ENCODE peak calls at places on chromosome 20, in six cellular contexts. D is right lobe of liver; K is GM10248; Z is right atrium auricular region; Y is HFFc6; N is CD8-positive, alpha-beta T cell. I is an unnamed sample.

GRCh38 chr20:53149184-53149651 is 177.1 kb downstream of the TSHZ2 start:
- DNase-seq in N (no peak), K (no peak), D (no peak), Y (no peak), Z (no peak), I (no peak)

GRCh38 chr20:32447136-32448027 is 89.3 kb downstream of the ASXL1 start:
- DNase-seq in D (no peak), Y (no peak), Z (no peak), N (no peak), K (no peak), I (no peak)

GRCh38 chr20:46704714-46705377 is 4.6 kb upstream of the SLC2A10 start:
- DNase-seq in Z (no peak), N (no peak), K (no peak), Y (no peak), D (no peak), I (no peak)

GRCh38 chr20:760751-761417 is 7.4 kb downstream of the SLC52A3 start:
- DNase-seq in Y (no peak), Z (no peak), N (peak), K (peak), D (no peak), I (peak)

GRCh38 chr20:48231253-48231652 is 446.0 kb upstream of the SULF2 start:
- DNase-seq in K (no peak), D (no peak), Y (no peak), Z (no peak), N (no peak), I (no peak)

GRCh38 chr20:37504404-37505096 is 16.5 kb upstream of the NNAT start:
- DNase-seq in K (no peak), D (no peak), Y (no peak), Z (no peak), N (no peak), I (no peak)

GRCh38 chr20:19903168-19903676 is 113.9 kb upstream of the NAA20 start:
- DNase-seq in Y (no peak), K (peak), N (no peak), Z (peak), D (peak), I (no peak)

GRCh38 chr20:15925376-15925775 is 647.9 kb downstream of the KIF16B start:
- DNase-seq in N (no peak), K (no peak), D (no peak), Z (no peak), Y (no peak), I (no peak)

GRCh38 chr20:46051556-46052323 is 22.7 kb downstream of the SLC12A5 start:
- DNase-seq in N (no peak), Y (no peak), Z (no peak), D (no peak), K (no peak), I (no peak)

GRCh38 chr20:52295556-52295955 is 104.0 kb upstream of the ZFP64 start:
- DNase-seq in K (no peak), D (no peak), Z (no peak), Y (no peak), N (no peak), I (no peak)

GRCh38 chr20:341682-342081 is 5.2 kb upstream of the NRSN2 start:
- DNase-seq in K (no peak), N (no peak), D (no peak), Y (peak), Z (no peak), I (no peak)

GRCh38 chr20:47016068-47016664 is 121.5 kb downstream of the EYA2 start:
- DNase-seq in Z (no peak), N (no peak), K (no peak), D (no peak), Y (no peak), I (peak)

GRCh38 chr20:61422636-61423425 is 170.8 kb downstream of the CDH4 start:
- DNase-seq in Y (no peak), D (no peak), N (no peak), Z (no peak), K (no peak), I (no peak)

GRCh38 chr20:47360207-47360488 is 3.6 kb upstream of the ZMYND8 start:
- DNase-seq in D (peak), N (no peak), Y (no peak), K (no peak), Z (no peak), I (no peak)

GRCh38 chr20:2118783-2119182 is 17.2 kb downstream of the STK35 start:
- DNase-seq in N (no peak), Y (no peak), D (no peak), K (no peak), Z (no peak), I (no peak)

GRCh38 chr20:48754269-48754668 is 73.5 kb downstream of the PREX1 start:
- DNase-seq in N (no peak), D (no peak), K (no peak), Y (no peak), Z (no peak), I (no peak)

GRCh38 chr20:59781236-59781635 is 152.2 kb downstream of the SYCP2 start:
- DNase-seq in K (no peak), D (no peak), Z (peak), N (no peak), Y (no peak), I (no peak)

GRCh38 chr20:23039136-23039875 is 4.2 kb downstream of the SSTR4 start:
- DNase-seq in D (no peak), Y (no peak), N (no peak), Z (no peak), K (no peak), I (no peak)

GRCh38 chr20:22796465-22797077 is 212.2 kb upstream of the FOXA2 start:
- DNase-seq in Z (no peak), K (no peak), N (no peak), D (no peak), Y (no peak), I (no peak)

GRCh38 chr20:7650481-7650880 is 289.8 kb downstream of the HAO1 start:
- DNase-seq in Z (peak), D (no peak), N (no peak), Y (no peak), K (no peak), I (no peak)

GRCh38 chr20:39399463-39399862 is 437.3 kb downstream of the DHX35 start:
- DNase-seq in Z (no peak), N (no peak), D (no peak), Y (no peak), K (no peak), I (no peak)

GRCh38 chr20:61964675-61965605 is 100.7 kb downstream of the TAF4 start:
- DNase-seq in Y (no peak), Z (no peak), N (no peak), D (no peak), K (no peak), I (no peak)

GRCh38 chr20:38021373-38021772 is 11.9 kb downstream of the TTI1 start:
- DNase-seq in D (no peak), Y (no peak), Z (no peak), K (no peak), N (no peak), I (no peak)

GRCh38 chr20:19860742-19861141 is 102.7 kb downstream of the RIN2 start:
- DNase-seq in K (no peak), N (no peak), Z (no peak), D (no peak), Y (no peak), I (no peak)

GRCh38 chr20:2140561-2140960 is 38.9 kb downstream of the STK35 start:
- DNase-seq in Z (peak), K (no peak), D (no peak), Y (peak), N (no peak), I (no peak)

GRCh38 chr20:23776067-23776771 is 25.5 kb upstream of the CST1 start:
- DNase-seq in D (no peak), K (no peak), Z (no peak), Y (no peak), N (no peak), I (no peak)

GRCh38 chr20:59027746-59028320 is 4.3 kb downstream of the ATP5F1E start:
- DNase-seq in K (no peak), Y (peak), D (no peak), N (no peak), Z (no peak), I (no peak)

GRCh38 chr20:62739581-62740285 is 31.1 kb downstream of the NTSR1 start:
- DNase-seq in Y (peak), K (no peak), Z (peak), D (peak), N (peak), I (no peak)

GRCh38 chr20:13222319-13222716 is 1.2 kb downstream of the ISM1 start:
- DNase-seq in K (no peak), N (no peak), D (no peak), Y (no peak), Z (no peak), I (no peak)

GRCh38 chr20:49636447-49636846 is 68.5 kb upstream of the PTGIS start:
- DNase-seq in N (no peak), Y (no peak), D (peak), Z (no peak), K (no peak), I (no peak)

GRCh38 chr20:48574383-48574782 is 253.4 kb downstream of the PREX1 start:
- DNase-seq in Z (no peak), Y (no peak), N (no peak), K (no peak), D (no peak), I (no peak)

GRCh38 chr20:7980332-7981046 is 39.1 kb downstream of the TMX4 start:
- DNase-seq in D (no peak), Y (peak), N (no peak), Z (no peak), K (peak), I (no peak)

GRCh38 chr20:10673176-10673830 is 496 bp downstream of the JAG1 start:
- DNase-seq in N (no peak), K (peak), Z (no peak), Y (peak), D (peak), I (peak)

GRCh38 chr20:63501818-63502670 is 3.2 kb upstream of the EEF1A2 start:
- DNase-seq in N (no peak), Y (peak), Z (no peak), K (no peak), D (no peak), I (peak)

GRCh38 chr20:63696311-63696627 is 183 bp upstream of the TNFRSF6B start:
- DNase-seq in Y (no peak), D (peak), K (no peak), N (peak), Z (no peak), I (no peak)

GRCh38 chr20:63580796-63581461 is 6.9 kb upstream of the HELZ2 start:
- DNase-seq in D (no peak), Y (peak), K (peak), N (peak), Z (no peak), I (no peak)

GRCh38 chr20:24691901-24692351 is 222.5 kb downstream of the SYNDIG1 start:
- DNase-seq in D (no peak), N (no peak), Y (no peak), Z (peak), K (no peak), I (no peak)

GRCh38 chr20:46683939-46684750 is 5.1 kb downstream of the TP53RK start:
- DNase-seq in D (no peak), N (no peak), K (no peak), Z (peak), Y (peak), I (no peak)

GRCh38 chr20:62123450-62124118 is 1.3 kb downstream of the LSM14B start:
- DNase-seq in Y (peak), D (no peak), Z (no peak), N (peak), K (no peak), I (no peak)

DNA sequence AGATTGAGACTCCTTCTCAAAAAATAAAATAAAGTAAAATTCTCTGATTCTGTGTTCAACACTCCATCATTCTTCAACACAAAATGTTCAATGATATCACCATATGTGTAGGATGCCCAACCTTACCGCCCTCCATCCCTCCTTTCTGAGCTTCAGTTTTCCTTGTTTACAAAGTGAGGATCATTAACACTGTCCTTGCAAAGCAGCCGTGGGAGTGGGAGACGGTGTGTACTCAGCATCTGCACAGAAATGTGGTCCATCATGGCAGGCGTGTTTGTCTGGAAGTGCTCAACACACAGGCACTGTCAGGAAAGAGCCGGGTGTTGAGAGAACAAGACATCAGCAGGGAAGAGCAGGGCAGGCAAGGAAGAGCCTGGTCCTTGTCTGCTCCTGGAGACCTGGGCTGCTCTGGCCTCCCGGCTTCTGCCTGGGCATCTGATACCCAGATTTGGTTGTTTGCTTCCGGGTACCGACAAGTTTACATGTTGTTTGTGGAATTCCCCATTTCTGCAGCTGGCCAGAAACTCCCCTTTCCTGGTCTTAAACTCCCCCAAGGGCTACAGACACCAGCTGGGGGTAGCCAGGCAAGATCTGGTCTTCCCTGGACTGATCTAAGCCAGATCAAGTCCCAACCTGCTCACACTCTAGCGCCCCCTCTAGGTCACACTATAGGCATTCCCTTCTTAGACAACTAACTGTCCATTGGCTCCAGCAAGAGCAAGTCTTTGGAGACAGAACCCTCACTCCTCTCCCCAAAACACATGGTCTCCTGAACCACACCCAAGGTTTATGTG is 26.7 kb upstream of the TTPAL start:
- DNase-seq in K (peak), N (no peak), Y (no peak), Z (no peak), D (peak), I (no peak)
- TF ChIP-seq CTCF in K (peak), N (no peak), Y (peak), Z (no peak), D (peak), I (peak)

DNA sequence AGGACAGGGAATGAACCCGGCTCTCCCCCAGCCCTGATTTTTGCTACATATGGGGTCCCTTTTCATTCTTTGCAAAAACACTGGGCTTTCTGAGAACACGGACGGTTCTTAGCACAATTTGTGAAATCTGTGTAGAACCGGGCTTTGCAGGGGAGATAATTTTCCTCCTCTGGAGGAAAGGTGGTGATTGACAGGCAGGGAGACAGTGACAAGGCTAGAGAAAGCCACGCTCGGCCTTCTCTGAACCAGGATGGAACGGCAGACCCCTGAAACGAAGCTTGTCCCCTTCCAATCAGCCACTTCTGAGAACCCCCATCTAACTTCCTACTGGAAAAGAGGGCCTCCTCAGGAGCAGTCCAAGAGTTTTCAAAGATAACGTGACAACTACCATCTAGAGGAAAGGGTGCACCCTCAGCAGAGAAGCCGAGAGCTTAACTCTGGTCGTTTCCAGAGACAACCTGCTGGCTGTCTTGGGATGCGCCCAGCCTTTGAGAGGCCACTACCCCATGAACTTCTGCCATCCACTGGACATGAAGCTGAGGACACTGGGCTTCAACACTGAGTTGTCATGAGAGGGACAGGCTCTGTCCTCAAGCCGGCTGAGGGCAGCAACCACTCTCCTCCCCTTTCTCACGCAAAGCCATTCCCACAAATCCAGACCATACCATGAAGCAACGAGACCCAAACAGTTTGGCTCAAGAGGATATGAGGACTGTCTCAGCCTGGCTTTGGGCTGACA is 28.8 kb upstream of the ZBP1 start:
- DNase-seq in Z (peak), Y (no peak), D (no peak), N (no peak), K (peak), I (no peak)
- TF ChIP-seq CTCF in Z (no peak), Y (no peak), D (no peak), N (no peak), K (no peak), I (no peak)

GRCh38 chr20:41408986-41409385 is 42.4 kb upstream of the EMILIN3 start:
- DNase-seq in D (no peak), N (no peak), K (no peak), Y (no peak), Z (no peak), I (no peak)

GRCh38 chr20:41406307-41406706 is 39.7 kb upstream of the EMILIN3 start:
- DNase-seq in N (no peak), K (no peak), Y (no peak), D (no peak), Z (no peak), I (no peak)

GRCh38 chr20:41406896-41407444 is 40.4 kb upstream of the EMILIN3 start:
- DNase-seq in Y (no peak), D (no peak), Z (no peak), N (no peak), K (no peak), I (no peak)

GRCh38 chr20:41408131-41408789 is 41.6 kb upstream of the EMILIN3 start:
- DNase-seq in D (no peak), Z (no peak), K (no peak), Y (no peak), N (no peak), I (no peak)

GRCh38 chr20:41407617-41408016 is 41.0 kb upstream of the EMILIN3 start:
- DNase-seq in N (no peak), Y (no peak), K (no peak), D (no peak), Z (no peak), I (no peak)
- TF ChIP-seq CTCF in N (no peak), Y (no peak), K (no peak), D (no peak), Z (no peak), I (no peak)

GRCh38 chr20:44910690-44911262 is 916 bp downstream of the PABPC1L start:
- DNase-seq in Z (no peak), K (no peak), Y (no peak), N (no peak), D (no peak), I (no peak)

GRCh38 chr20:44909872-44910689 is at the start of gene PABPC1L:
- DNase-seq in N (peak), Z (no peak), Y (peak), K (peak), D (peak), I (peak)

GRCh38 chr20:44908987-44909871 is 631 bp upstream of the PABPC1L start:
- DNase-seq in N (no peak), D (no peak), Y (no peak), K (no peak), Z (no peak), I (no peak)

GRCh38 chr20:44912189-44912588 is 2.3 kb downstream of the PABPC1L start:
- DNase-seq in Z (no peak), K (no peak), Y (no peak), D (no peak), N (no peak), I (no peak)

GRCh38 chr20:44911264-44911921 is 1.5 kb downstream of the PABPC1L start:
- DNase-seq in N (peak), Y (peak), K (peak), Z (no peak), D (peak), I (peak)
- TF ChIP-seq CTCF in N (no peak), Y (peak), K (peak), Z (peak), D (peak), I (peak)

GRCh38 chr20:6184086-6184485 is 61.3 kb upstream of the FERMT1 start:
- DNase-seq in Z (no peak), N (no peak), D (no peak), K (no peak), Y (no peak), I (no peak)
- TF ChIP-seq CTCF in Z (no peak), N (no peak), D (no peak), K (no peak), Y (peak), I (peak)

DNA sequence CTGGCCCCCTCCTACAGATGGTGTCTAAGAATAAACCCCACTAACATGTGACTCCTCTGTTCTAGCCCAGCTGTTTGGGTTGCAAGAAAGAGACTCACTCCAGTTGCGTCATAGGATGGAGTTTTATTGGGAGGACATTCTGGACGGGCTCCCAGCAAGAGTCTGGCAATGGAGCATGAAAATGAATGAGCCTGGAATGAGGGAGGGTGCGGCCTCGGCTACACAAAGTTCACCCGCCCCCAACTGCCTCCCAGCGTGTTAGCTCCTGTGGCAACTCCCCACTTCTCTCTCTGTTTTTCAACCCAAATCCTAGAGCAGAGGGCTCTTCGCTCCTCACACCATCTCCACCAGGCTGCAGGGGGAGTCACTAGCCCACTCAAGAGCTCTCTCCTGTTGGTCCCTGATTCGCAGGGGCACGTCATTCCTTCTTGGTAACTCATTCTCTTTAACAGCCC is 5.1 kb upstream of the ADAM33 start:
- DNase-seq in Z (peak), N (no peak), Y (peak), D (no peak), K (no peak), I (no peak)
- TF ChIP-seq CTCF in Z (no peak), N (no peak), Y (no peak), D (no peak), K (no peak), I (no peak)

GRCh38 chr20:34874094-34874654 is 1.5 kb upstream of the GGT7 start:
- DNase-seq in Z (peak), D (peak), K (peak), Y (peak), N (peak), I (peak)

GRCh38 chr20:34876161-34877001 is at the start of gene ACSS2:
- DNase-seq in K (peak), D (peak), Y (peak), Z (peak), N (peak), I (peak)

GRCh38 chr20:34873583-34874093 is 982 bp upstream of the GGT7 start:
- DNase-seq in N (no peak), Y (no peak), Z (no peak), K (no peak), D (no peak), I (no peak)

GRCh38 chr20:34877002-34877264 is 521 bp downstream of the ACSS2 start:
- DNase-seq in Z (no peak), N (no peak), K (no peak), Y (no peak), D (no peak), I (no peak)

DNA sequence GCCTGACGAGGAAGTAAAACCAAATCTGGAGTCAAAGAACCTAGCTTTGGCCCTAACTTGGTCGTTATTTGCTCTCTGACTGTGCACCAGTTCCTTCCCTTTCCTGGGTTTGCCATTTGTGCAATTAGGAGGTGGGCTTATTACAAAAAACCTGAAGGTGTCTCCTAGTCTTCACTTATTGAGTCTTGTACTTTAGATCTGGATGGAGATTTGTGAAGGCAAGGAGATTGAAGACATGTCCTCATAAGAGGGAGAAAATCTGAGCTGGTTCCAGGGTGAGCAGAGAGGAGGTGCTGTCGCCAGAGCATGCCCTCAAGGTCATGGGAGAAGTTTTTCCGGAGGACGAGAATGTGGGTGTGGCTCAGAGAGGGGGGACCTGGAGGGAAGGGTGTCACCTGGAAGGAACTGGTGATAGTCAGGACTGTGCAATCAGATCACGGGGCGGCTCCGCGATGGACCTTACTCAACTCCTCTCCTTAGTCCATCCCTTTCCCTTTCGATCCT is 703 bp upstream of the ACSS2 start:
- DNase-seq in D (no peak), Y (no peak), N (no peak), Z (no peak), K (no peak), I (no peak)
- TF ChIP-seq CTCF in D (no peak), Y (peak), N (no peak), Z (peak), K (no peak), I (no peak)